ENCODE peak calls at places on chromosomes 6 and 20, in five cellular contexts. W, L, Q, R and T are unnamed samples.

GRCh38 chr20:63253438-63254236 is 626 bp downstream of the NKAIN4 start:
- DNase-seq in W (no peak), L (no peak), Q (no peak), R (no peak), T (no peak)

GRCh38 chr20:6765469-6766058 is 1.9 kb upstream of the BMP2 start:
- DNase-seq in W (no peak), L (peak), Q (no peak), R (no peak), T (peak)

GRCh38 chr6:103017878-103018277 is 1624.4 kb downstream of the GRIK2 start:
- DNase-seq in W (no peak), L (no peak), Q (no peak), R (no peak), T (no peak)

GRCh38 chr6:139776051-139776450 is 401.6 kb upstream of the CITED2 start:
- DNase-seq in W (no peak), L (no peak), Q (no peak), R (no peak), T (no peak)

GRCh38 chr20:53891306-53891894 is 179.0 kb downstream of the BCAS1 start:
- DNase-seq in W (no peak), L (peak), Q (no peak), R (no peak), T (no peak)

GRCh38 chr6:152897807-152898399 is 84.9 kb downstream of the FBXO5 start:
- DNase-seq in W (peak), L (peak), Q (peak), R (peak), T (peak)

GRCh38 chr6:161694995-161695394 is 421.1 kb upstream of the AGPAT4 start:
- DNase-seq in W (no peak), L (no peak), Q (no peak), R (no peak), T (no peak)

GRCh38 chr20:34781250-34781649 is 44.2 kb downstream of the NCOA6 start:
- DNase-seq in W (no peak), L (no peak), Q (no peak), R (no peak), T (no peak)

GRCh38 chr20:35560105-35560511 is 18.2 kb downstream of the ERGIC3 start:
- DNase-seq in W (no peak), L (no peak), Q (no peak), R (no peak), T (no peak)

GRCh38 chr20:52379723-52380336 is 188.3 kb upstream of the ZFP64 start:
- DNase-seq in W (peak), L (no peak), Q (no peak), R (no peak), T (peak)

GRCh38 chr6:106510090-106510970 is 119.0 kb downstream of the RTN4IP1 start:
- DNase-seq in W (peak), L (no peak), Q (no peak), R (peak), T (peak)

GRCh38 chr20:64081620-64081964 is 1.7 kb downstream of the OPRL1 start:
- DNase-seq in W (no peak), L (no peak), Q (no peak), R (no peak), T (no peak)

GRCh38 chr6:53828971-53829697 is 34.3 kb downstream of the LRRC1 start:
- DNase-seq in W (no peak), L (no peak), Q (no peak), R (no peak), T (no peak)

GRCh38 chr20:13839421-13840092 is 54.7 kb downstream of the NDUFAF5 start:
- DNase-seq in W (no peak), L (peak), Q (no peak), R (no peak), T (no peak)

GRCh38 chr20:34582911-34583310 is 24.4 kb downstream of the MAP1LC3A start:
- DNase-seq in W (no peak), L (no peak), Q (no peak), R (no peak), T (no peak)

GRCh38 chr6:51028271-51028670 is 209.6 kb downstream of the TFAP2B start:
- DNase-seq in W (no peak), L (no peak), Q (no peak), R (no peak), T (no peak)

GRCh38 chr6:170167657-170168159 is 123.2 kb downstream of the DLL1 start:
- DNase-seq in W (no peak), L (no peak), Q (no peak), R (no peak), T (no peak)

GRCh38 chr20:12916699-12917098 is 92.1 kb upstream of the SPTLC3 start:
- DNase-seq in W (no peak), L (no peak), Q (no peak), R (no peak), T (no peak)

GRCh38 chr6:13923527-13924145 is 1.1 kb upstream of the RNF182 start:
- DNase-seq in W (no peak), L (peak), Q (no peak), R (no peak), T (no peak)

GRCh38 chr6:21003780-21004541 is 469.7 kb downstream of the CDKAL1 start:
- DNase-seq in W (no peak), L (peak), Q (peak), R (peak), T (peak)

GRCh38 chr6:108921547-108922331 is 73.5 kb downstream of the ARMC2 start:
- DNase-seq in W (no peak), L (peak), Q (no peak), R (no peak), T (no peak)

GRCh38 chr6:44044154-44044539 is 83.1 kb downstream of the MRPL14 start:
- DNase-seq in W (no peak), L (no peak), Q (no peak), R (no peak), T (no peak)

DNA sequence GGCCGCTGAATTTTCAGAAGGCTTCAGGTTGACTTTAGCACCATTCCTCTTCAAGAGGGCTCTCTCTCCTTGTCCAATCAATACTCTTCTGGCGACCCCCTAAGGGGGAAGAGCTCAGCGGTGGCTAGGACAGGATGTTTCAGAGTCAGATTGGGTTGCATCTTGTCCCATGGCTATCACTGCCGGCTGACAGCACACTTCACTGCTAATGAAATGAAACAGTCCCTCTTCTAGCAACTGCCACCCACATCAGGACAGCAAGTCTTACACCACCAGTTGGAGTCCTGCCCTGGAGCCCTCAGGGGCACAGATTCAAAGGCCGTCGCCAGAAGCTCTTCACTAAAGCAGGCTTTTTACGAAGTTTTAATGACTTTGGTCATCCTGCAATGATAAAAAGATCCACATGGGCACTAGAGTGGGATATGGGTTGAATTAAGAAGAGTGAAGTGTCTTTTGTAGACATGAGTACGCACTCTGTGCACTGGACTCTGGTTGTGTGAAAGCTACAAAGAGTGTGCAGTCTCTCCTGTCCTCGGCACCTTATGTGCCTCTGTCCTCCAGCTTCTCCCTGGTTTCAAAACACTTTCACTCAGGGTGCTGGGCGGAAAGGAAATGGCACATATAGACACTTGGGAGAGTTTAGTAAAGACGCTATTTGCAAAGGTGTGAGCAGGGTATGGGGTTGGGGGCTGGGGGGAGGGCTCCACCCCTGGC is 66.1 kb upstream of the SLC22A16 start:
- DNase-seq in W (no peak), L (peak), Q (no peak), R (no peak), T (no peak)
- TF ChIP-seq CTCF in W (no peak), L (peak), Q (no peak), R (no peak), T (no peak)

GRCh38 chr6:82330171-82330804 is 33.3 kb upstream of the TPBG start:
- DNase-seq in W (no peak), L (no peak), Q (no peak), R (no peak), T (no peak)

GRCh38 chr6:82333781-82334180 is 29.8 kb upstream of the TPBG start:
- DNase-seq in W (no peak), L (no peak), Q (no peak), R (no peak), T (no peak)

GRCh38 chr6:82331031-82331773 is 32.4 kb upstream of the TPBG start:
- DNase-seq in W (no peak), L (peak), Q (no peak), R (no peak), T (no peak)
- TF ChIP-seq CTCF in W (no peak), L (peak), Q (no peak), R (peak), T (peak)

DNA sequence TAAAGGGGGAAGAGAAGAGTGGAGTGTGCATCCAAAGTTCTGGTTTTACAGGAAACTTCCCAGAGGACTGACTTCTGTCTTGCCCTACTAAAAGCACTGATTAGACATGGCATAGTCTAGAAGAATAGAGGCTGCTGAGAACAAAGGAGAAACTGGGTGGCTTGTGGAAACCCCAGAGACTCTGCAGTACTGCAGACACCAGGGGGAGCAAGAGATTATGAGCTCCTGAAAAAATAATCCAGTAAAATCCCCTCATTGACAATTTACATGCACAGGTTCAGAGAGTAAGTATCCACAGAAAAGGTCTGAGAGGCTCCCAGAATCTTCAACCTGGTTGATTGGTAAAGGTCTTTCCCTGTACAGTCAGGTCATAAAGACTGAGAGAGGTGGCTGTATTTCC is 48.7 kb upstream of the CLVS2 start:
- DNase-seq in W (no peak), L (no peak), Q (no peak), R (no peak), T (peak)
- TF ChIP-seq CTCF in W (no peak), L (peak), Q (peak), R (peak), T (no peak)

DNA sequence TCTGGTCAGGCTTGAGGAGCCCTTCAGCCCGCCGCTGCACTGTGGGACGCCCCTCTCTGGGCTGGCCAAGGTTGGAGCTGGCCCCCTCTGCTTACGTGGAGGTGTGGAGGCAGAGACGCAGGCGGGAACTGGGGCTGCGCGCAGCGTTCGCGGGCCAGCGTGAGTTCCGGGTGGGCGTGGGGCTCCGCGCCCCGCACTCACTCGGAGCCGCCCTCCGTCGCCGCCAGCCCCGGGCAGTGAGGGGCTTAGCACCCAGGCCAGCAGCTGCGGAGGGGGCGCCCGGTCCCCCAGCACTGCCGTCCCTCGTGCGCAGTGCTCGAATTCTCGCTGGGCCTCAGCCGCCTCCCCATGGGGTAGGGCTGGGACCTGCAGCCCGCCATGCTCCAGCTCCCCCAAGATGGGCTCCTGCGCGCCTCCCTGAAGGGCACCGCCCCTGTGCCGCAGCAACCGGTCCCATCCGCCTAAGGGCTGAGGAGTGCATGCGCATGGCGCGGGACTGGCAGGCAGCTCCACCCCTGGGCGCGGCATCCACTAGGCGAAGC is 695.9 kb downstream of the EPHA7 start:
- DNase-seq in W (no peak), L (no peak), Q (no peak), R (no peak), T (peak)
- TF ChIP-seq CTCF in W (no peak), L (no peak), Q (no peak), R (no peak), T (no peak)

GRCh38 chr6:101167638-101168037 is 225.9 kb upstream of the GRIK2 start:
- DNase-seq in W (no peak), L (no peak), Q (no peak), R (no peak), T (no peak)

DNA sequence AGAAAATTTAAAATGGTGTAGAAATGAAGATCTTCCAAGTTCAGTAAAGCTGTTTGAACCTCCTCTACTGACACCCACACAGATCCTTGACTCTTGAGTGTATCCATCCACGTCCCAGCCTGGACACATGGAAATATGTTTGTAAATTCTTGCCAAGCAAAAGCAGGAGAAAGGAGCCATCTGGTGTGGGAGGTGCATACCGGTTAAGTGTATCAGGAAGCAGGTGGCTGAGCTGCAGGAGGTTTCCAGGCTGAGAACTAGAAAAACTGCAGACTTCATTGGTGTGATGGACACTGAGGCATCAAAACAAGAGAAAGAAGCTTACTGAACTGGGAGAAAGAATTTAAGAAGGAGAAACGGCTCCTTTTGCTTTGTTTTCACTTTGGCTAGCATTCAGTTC is 229.9 kb upstream of the GRIK2 start:
- DNase-seq in W (no peak), L (no peak), Q (no peak), R (no peak), T (no peak)
- TF ChIP-seq CTCF in W (no peak), L (no peak), Q (no peak), R (no peak), T (no peak)

GRCh38 chr6:110530671-110531070 is 54.3 kb upstream of the SLC22A16 start:
- DNase-seq in W (no peak), L (no peak), Q (no peak), R (no peak), T (no peak)

GRCh38 chr6:110537208-110538123 is 61.1 kb upstream of the SLC22A16 start:
- DNase-seq in W (no peak), L (peak), Q (no peak), R (no peak), T (no peak)

GRCh38 chr6:110532401-110532800 is 56.0 kb upstream of the SLC22A16 start:
- DNase-seq in W (no peak), L (no peak), Q (no peak), R (no peak), T (no peak)

GRCh38 chr6:110538416-110539060 is 62.1 kb upstream of the SLC22A16 start:
- DNase-seq in W (no peak), L (peak), Q (no peak), R (no peak), T (no peak)

DNA sequence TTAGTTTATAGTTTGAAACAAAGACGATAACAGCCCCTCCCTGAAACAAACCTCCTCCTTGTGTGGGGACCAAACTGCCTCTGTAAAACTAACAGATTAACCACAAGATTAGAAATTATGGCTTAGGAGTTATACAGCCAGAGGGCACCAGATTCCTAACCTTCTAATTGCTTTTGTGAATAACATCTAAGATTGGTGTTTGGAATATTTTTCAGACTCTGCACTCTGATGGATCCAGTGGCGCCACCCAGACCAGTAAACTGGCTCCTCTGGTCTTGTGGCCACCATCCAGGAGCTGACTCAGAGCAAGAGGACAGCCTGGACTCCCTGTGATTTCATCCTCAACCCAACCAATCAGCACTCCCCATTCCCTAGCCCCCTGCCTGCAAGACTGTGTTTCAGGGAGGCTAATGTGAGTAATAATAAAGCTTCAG is 58.3 kb upstream of the SLC22A16 start:
- DNase-seq in W (no peak), L (peak), Q (no peak), R (no peak), T (no peak)
- TF ChIP-seq CTCF in W (no peak), L (peak), Q (no peak), R (no peak), T (no peak)

DNA sequence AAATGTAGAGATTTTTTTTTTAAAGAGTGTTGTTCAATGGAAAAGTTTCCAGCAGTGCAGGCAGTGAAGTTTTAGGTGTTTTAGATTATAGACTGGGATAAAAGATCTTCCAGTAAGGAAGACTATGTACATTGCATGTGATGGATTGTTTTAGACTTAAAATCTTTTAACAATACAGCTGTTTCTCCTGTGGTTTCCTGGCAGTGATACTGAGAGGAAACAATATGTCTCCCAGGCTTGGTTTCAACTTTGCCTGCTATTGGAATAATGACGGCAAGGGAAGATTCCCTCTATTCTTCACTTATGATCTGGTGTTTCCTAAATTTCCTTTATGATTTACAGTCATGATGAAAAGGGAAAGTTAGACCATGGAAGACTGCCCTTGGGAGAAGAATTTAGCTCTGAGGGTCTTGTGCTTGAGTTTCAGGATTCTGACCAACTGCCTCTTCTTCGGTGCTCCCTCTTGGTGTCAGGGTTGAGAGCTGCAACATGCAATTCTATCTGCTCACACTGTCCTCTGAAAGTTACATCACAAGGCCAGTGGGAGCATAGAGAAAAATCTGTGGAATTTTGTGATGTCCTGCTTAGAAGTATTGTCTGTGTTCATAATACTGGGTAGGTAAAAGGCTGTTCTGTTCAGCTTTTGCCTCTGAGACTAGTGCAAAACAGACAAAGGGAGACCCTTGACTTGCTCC is 262.8 kb upstream of the MAN1A1 start:
- DNase-seq in W (no peak), L (no peak), Q (no peak), R (no peak), T (no peak)
- TF ChIP-seq CTCF in W (no peak), L (no peak), Q (no peak), R (no peak), T (no peak)